ENCODE peak calls at places on chromosomes 6 and 20, in five cellular contexts. One of them, this sample, is unnamed.
A peak's percentile ranks its signal among the peaks of the same experiment; 100 is the strongest.

GRCh38 chr6:44458551-44458950 is 71.0 kb downstream of the CDC5L start:
- DNase-seq in RWPE1: no peak
- DNase-seq in SK-N-MC: no peak
- DNase-seq in ovary: no peak
- DNase-seq in uterus: no peak
- DNase-seq in this sample: no peak

GRCh38 chr6:136208783-136209182 is 41.3 kb downstream of the MTFR2 start:
- DNase-seq in RWPE1: no peak
- DNase-seq in SK-N-MC: no peak
- DNase-seq in ovary: no peak
- DNase-seq in uterus: no peak
- DNase-seq in this sample: no peak

GRCh38 chr20:10454135-10454750 is 19.1 kb downstream of the SLX4IP start:
- DNase-seq in RWPE1: no peak
- DNase-seq in SK-N-MC: no peak
- DNase-seq in ovary: no peak
- DNase-seq in uterus: no peak
- DNase-seq in this sample: no peak

GRCh38 chr6:80605165-80605989 is 498.9 kb downstream of the BCKDHB start:
- DNase-seq in RWPE1: no peak
- DNase-seq in SK-N-MC: peak; percentile 45
- DNase-seq in ovary: no peak
- DNase-seq in uterus: no peak
- DNase-seq in this sample: no peak

GRCh38 chr6:151357758-151358436 is 33.5 kb downstream of the ZBTB2 start:
- DNase-seq in RWPE1: no peak
- DNase-seq in SK-N-MC: no peak
- DNase-seq in ovary: no peak
- DNase-seq in uterus: no peak
- DNase-seq in this sample: no peak

GRCh38 chr6:123402052-123402451 is 234.7 kb downstream of the TRDN start:
- DNase-seq in RWPE1: no peak
- DNase-seq in SK-N-MC: no peak
- DNase-seq in ovary: no peak
- DNase-seq in uterus: no peak
- DNase-seq in this sample: no peak

GRCh38 chr6:300026-300425 is 7.7 kb downstream of the DUSP22 start:
- DNase-seq in RWPE1: no peak
- DNase-seq in SK-N-MC: no peak
- DNase-seq in ovary: no peak
- DNase-seq in uterus: no peak
- DNase-seq in this sample: no peak

GRCh38 chr20:36132802-36133211 is 21.7 kb upstream of the EPB41L1 start:
- DNase-seq in RWPE1: no peak
- DNase-seq in SK-N-MC: no peak
- DNase-seq in ovary: no peak
- DNase-seq in uterus: no peak
- DNase-seq in this sample: no peak

GRCh38 chr6:170284866-170285469 is 5.9 kb downstream of the DLL1 start:
- DNase-seq in RWPE1: no peak
- DNase-seq in SK-N-MC: no peak
- DNase-seq in ovary: no peak
- DNase-seq in uterus: no peak
- DNase-seq in this sample: peak; percentile 6

GRCh38 chr6:30981942-30982772 is 1.4 kb upstream of the MUC21 start:
- DNase-seq in RWPE1: no peak
- DNase-seq in SK-N-MC: no peak
- DNase-seq in ovary: peak; percentile 38
- DNase-seq in uterus: peak; percentile 24
- DNase-seq in this sample: no peak

GRCh38 chr20:11083841-11084240 is 410.0 kb upstream of the JAG1 start:
- DNase-seq in RWPE1: no peak
- DNase-seq in SK-N-MC: no peak
- DNase-seq in ovary: no peak
- DNase-seq in uterus: no peak
- DNase-seq in this sample: no peak

GRCh38 chr6:132333639-132334516 is 67.4 kb downstream of the MOXD1 start:
- DNase-seq in RWPE1: peak; percentile 59
- DNase-seq in SK-N-MC: no peak
- DNase-seq in ovary: no peak
- DNase-seq in uterus: no peak
- DNase-seq in this sample: no peak

GRCh38 chr20:36479938-36480337 is 61.4 kb upstream of the MYL9 start:
- DNase-seq in RWPE1: no peak
- DNase-seq in SK-N-MC: no peak
- DNase-seq in ovary: no peak
- DNase-seq in uterus: no peak
- DNase-seq in this sample: no peak

GRCh38 chr20:32522525-32522774 is 62.7 kb downstream of the NOL4L start:
- DNase-seq in RWPE1: no peak
- DNase-seq in SK-N-MC: no peak
- DNase-seq in ovary: no peak
- DNase-seq in uterus: no peak
- DNase-seq in this sample: no peak

GRCh38 chr6:16206595-16207037 is 31.8 kb upstream of the GMPR start:
- DNase-seq in RWPE1: peak; percentile 67
- DNase-seq in SK-N-MC: peak; percentile 62
- DNase-seq in ovary: peak; percentile 55
- DNase-seq in uterus: peak; percentile 58
- DNase-seq in this sample: peak; percentile 75

GRCh38 chr20:57638173-57638894 is 18.1 kb upstream of the ZBP1 start:
- DNase-seq in RWPE1: no peak
- DNase-seq in SK-N-MC: no peak
- DNase-seq in ovary: no peak
- DNase-seq in uterus: no peak
- DNase-seq in this sample: no peak

GRCh38 chr6:152648090-152648489 is 10.9 kb upstream of the SYNE1 start:
- DNase-seq in RWPE1: no peak
- DNase-seq in SK-N-MC: no peak
- DNase-seq in ovary: no peak
- DNase-seq in uterus: no peak
- DNase-seq in this sample: no peak

GRCh38 chr6:436308-437041 is 44.9 kb downstream of the IRF4 start:
- DNase-seq in RWPE1: no peak
- DNase-seq in SK-N-MC: no peak
- DNase-seq in ovary: no peak
- DNase-seq in uterus: no peak
- DNase-seq in this sample: no peak

GRCh38 chr6:170037541-170038250 is 253.2 kb downstream of the DLL1 start:
- DNase-seq in RWPE1: no peak
- DNase-seq in SK-N-MC: no peak
- DNase-seq in ovary: no peak
- DNase-seq in uterus: peak; percentile 23
- DNase-seq in this sample: no peak

GRCh38 chr6:82616386-82617028 is 252.9 kb downstream of the TPBG start:
- DNase-seq in RWPE1: no peak
- DNase-seq in SK-N-MC: peak; percentile 55
- DNase-seq in ovary: no peak
- DNase-seq in uterus: no peak
- DNase-seq in this sample: no peak

GRCh38 chr20:40470313-40471260 is 218.4 kb downstream of the MAFB start:
- DNase-seq in RWPE1: no peak
- DNase-seq in SK-N-MC: no peak
- DNase-seq in ovary: no peak
- DNase-seq in uterus: no peak
- DNase-seq in this sample: peak; percentile 27

GRCh38 chr20:5569021-5569420 is 181.2 kb upstream of the SHLD1 start:
- DNase-seq in RWPE1: peak; percentile 46
- DNase-seq in SK-N-MC: peak; percentile 28
- DNase-seq in ovary: no peak
- DNase-seq in uterus: no peak
- DNase-seq in this sample: peak; percentile 44

GRCh38 chr20:61847420-61847748 is 218.3 kb downstream of the TAF4 start:
- DNase-seq in RWPE1: no peak
- DNase-seq in SK-N-MC: no peak
- DNase-seq in ovary: no peak
- DNase-seq in uterus: no peak
- DNase-seq in this sample: no peak

GRCh38 chr6:11710221-11710836 is 68.3 kb downstream of the ADTRP start:
- DNase-seq in RWPE1: no peak
- DNase-seq in SK-N-MC: peak; percentile 14
- DNase-seq in ovary: no peak
- DNase-seq in uterus: no peak
- DNase-seq in this sample: no peak

GRCh38 chr6:90216081-90216977 is 80.3 kb downstream of the BACH2 start:
- DNase-seq in RWPE1: no peak
- DNase-seq in SK-N-MC: no peak
- DNase-seq in ovary: no peak
- DNase-seq in uterus: no peak
- DNase-seq in this sample: no peak

GRCh38 chr6:144104898-144105487 is 9.6 kb upstream of the SF3B5 start:
- DNase-seq in RWPE1: peak; percentile 67
- DNase-seq in SK-N-MC: peak; percentile 51
- DNase-seq in ovary: no peak
- DNase-seq in uterus: no peak
- DNase-seq in this sample: peak; percentile 74

GRCh38 chr20:20547221-20547875 is 165.1 kb downstream of the RALGAPA2 start:
- DNase-seq in RWPE1: no peak
- DNase-seq in SK-N-MC: no peak
- DNase-seq in ovary: no peak
- DNase-seq in uterus: no peak
- DNase-seq in this sample: no peak

GRCh38 chr20:63565699-63566335 is 8.2 kb downstream of the HELZ2 start:
- DNase-seq in RWPE1: no peak
- DNase-seq in SK-N-MC: no peak
- DNase-seq in ovary: no peak
- DNase-seq in uterus: no peak
- DNase-seq in this sample: no peak

GRCh38 chr6:41917528-41917927 is 3.4 kb downstream of the MED20 start:
- DNase-seq in RWPE1: peak; percentile 86
- DNase-seq in SK-N-MC: no peak
- DNase-seq in ovary: no peak
- DNase-seq in uterus: no peak
- DNase-seq in this sample: no peak

GRCh38 chr20:663315-664090 is 10.5 kb upstream of the SRXN1 start:
- DNase-seq in RWPE1: no peak
- DNase-seq in SK-N-MC: no peak
- DNase-seq in ovary: no peak
- DNase-seq in uterus: no peak
- DNase-seq in this sample: no peak

GRCh38 chr6:21823371-21823770 is 229.8 kb downstream of the SOX4 start:
- DNase-seq in RWPE1: no peak
- DNase-seq in SK-N-MC: no peak
- DNase-seq in ovary: no peak
- DNase-seq in uterus: no peak
- DNase-seq in this sample: no peak

GRCh38 chr6:21826031-21826430 is 232.5 kb downstream of the SOX4 start:
- DNase-seq in RWPE1: no peak
- DNase-seq in SK-N-MC: no peak
- DNase-seq in ovary: no peak
- DNase-seq in uterus: no peak
- DNase-seq in this sample: no peak

GRCh38 chr6:21826460-21826859 is 232.9 kb downstream of the SOX4 start:
- DNase-seq in RWPE1: no peak
- DNase-seq in SK-N-MC: no peak
- DNase-seq in ovary: no peak
- DNase-seq in uterus: no peak
- DNase-seq in this sample: no peak

GRCh38 chr6:21827425-21828192 is 234.1 kb downstream of the SOX4 start:
- DNase-seq in RWPE1: no peak
- DNase-seq in SK-N-MC: no peak
- DNase-seq in ovary: no peak
- DNase-seq in uterus: no peak
- DNase-seq in this sample: no peak

GRCh38 chr6:21824431-21825180 is 231.1 kb downstream of the SOX4 start:
- DNase-seq in RWPE1: no peak
- DNase-seq in SK-N-MC: no peak
- DNase-seq in ovary: no peak
- DNase-seq in uterus: no peak
- DNase-seq in this sample: no peak
- H3K27ac ChIP-seq in RWPE1: no peak overlapping the region
- H3K27ac ChIP-seq in SK-N-MC: no peak overlapping the region
- H3K27ac ChIP-seq in ovary: no peak overlapping the region
- H3K27ac ChIP-seq in uterus: no peak overlapping the region
- H3K27ac ChIP-seq in this sample: no peak overlapping the region

DNA sequence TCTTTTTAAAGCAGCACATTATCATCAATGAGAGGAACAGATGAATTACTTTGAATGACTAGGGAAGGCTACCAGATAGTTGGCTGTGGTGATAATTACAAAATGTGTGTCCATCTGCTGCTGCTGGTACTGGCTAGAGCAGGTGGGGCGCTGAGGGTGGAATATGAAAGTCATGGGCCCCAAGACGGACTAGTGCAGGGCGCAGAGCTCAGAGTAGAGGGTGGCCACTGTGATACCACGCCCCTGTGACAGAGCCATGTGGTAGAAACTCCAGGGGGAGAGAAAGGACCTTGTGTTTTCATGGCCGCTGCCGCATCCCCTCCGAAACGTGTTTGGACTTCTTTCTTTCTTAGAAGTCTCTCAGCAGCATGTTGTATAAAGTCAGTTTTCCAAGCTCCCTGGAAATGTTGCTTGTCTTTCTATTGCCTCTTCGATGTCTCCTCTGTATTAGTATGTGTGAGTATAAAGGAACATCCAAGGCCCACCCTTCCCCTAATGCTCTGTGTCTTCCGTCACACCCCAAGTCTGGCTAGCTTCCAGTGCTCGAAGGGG is 88.1 kb downstream of the PPP1R14C start:
- DNase-seq in RWPE1: no peak
- DNase-seq in SK-N-MC: no peak
- DNase-seq in ovary: no peak
- DNase-seq in uterus: no peak
- DNase-seq in this sample: no peak
- H3K27ac ChIP-seq in RWPE1: peak overlapping the region; percentile 75
- H3K27ac ChIP-seq in SK-N-MC: no peak overlapping the region
- H3K27ac ChIP-seq in ovary: no peak overlapping the region
- H3K27ac ChIP-seq in uterus: no peak overlapping the region
- H3K27ac ChIP-seq in this sample: no peak overlapping the region

GRCh38 chr6:22788038-22788437 is 218.7 kb downstream of the HDGFL1 start:
- DNase-seq in RWPE1: no peak
- DNase-seq in SK-N-MC: no peak
- DNase-seq in ovary: no peak
- DNase-seq in uterus: no peak
- DNase-seq in this sample: no peak
- H3K27ac ChIP-seq in RWPE1: no peak overlapping the region
- H3K27ac ChIP-seq in SK-N-MC: no peak overlapping the region
- H3K27ac ChIP-seq in ovary: no peak overlapping the region
- H3K27ac ChIP-seq in uterus: no peak overlapping the region
- H3K27ac ChIP-seq in this sample: no peak overlapping the region

DNA sequence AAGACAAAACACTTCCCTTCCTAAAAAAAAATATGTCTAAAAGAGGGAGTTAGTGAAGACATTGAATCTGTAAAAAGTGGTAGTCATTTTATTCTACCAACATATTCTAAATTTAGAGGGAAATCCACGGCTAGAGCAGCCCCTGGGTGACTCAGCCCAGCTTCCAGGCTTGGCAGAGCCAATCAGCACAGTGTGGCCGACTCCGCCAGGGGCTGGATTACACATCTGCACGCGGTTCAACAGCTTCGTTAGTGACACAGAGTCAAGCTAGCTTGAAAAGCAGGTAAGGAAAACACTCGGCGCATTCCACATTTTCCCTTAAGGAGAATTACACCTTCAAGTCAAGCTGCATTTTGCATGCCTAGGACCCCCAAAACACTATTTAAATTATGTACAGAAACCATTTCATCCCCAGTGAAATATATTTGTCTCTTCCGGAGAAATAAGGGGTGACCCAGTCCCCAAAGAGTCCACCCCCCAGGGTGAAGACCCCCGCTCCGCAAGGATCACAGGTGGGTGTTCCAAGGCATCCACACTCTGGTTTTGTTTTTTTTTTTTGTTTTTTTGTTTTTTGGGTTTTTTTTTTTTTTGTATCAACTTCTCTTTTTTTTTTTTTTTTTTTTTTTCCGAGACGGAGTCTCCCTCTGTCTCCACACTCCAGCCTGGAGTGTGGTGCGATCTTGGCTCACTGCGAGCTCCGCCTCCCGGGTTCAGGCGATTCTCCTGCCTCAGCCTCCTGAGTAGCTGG is 58.4 kb upstream of the ARID1B start:
- DNase-seq in RWPE1: no peak
- DNase-seq in SK-N-MC: no peak
- DNase-seq in ovary: peak; percentile 62
- DNase-seq in uterus: peak; percentile 70
- DNase-seq in this sample: peak; percentile 34
- H3K27ac ChIP-seq in RWPE1: peak overlapping the region; percentile 93
- H3K27ac ChIP-seq in SK-N-MC: no peak overlapping the region
- H3K27ac ChIP-seq in ovary: peak overlapping the region; percentile 96
- H3K27ac ChIP-seq in uterus: peak overlapping the region; percentile 95
- H3K27ac ChIP-seq in this sample: peak overlapping the region; percentile 89